ENCODE peak calls at places on chromosomes 12 and 14, in ten cellular contexts. B is EL; R is transverse colon; O is stimulated activated CD4-positive, alpha-beta T cell treated with anti-CD3 and anti-CD28 coated beads, Interleukin-1b, Interleukin-23, amount 100 ng/mL, for 24 hours; Y is caudate nucleus; K is Calu3; M is activated T-helper 1 cell treated with anti-CD3 and anti-CD28 coated beads, Interleukin-2, amount 50 U/mL, for 16 hours; G is RPMI8226; T is HFF-Myc; I is RCC 7860. H is an unnamed sample.

GRCh38 chr12:58877243-58877743 is 43.0 kb downstream of the LRIG3 start:
- DNase-seq in T (peak), M (no peak), G (no peak), O (no peak), R (no peak), Y (no peak), K (peak), B (peak), I (peak), H (peak)

GRCh38 chr14:101200650-101201516 is 297.4 kb upstream of the RTL1 start:
- DNase-seq in M (no peak), R (no peak), G (no peak), O (no peak), T (no peak), B (no peak), Y (no peak), I (no peak), K (no peak), H (no peak)

GRCh38 chr12:77772606-77773298 is 57.9 kb upstream of the NAV3 start:
- DNase-seq in I (no peak), Y (no peak), R (no peak), K (no peak), O (no peak), B (no peak), M (no peak), G (no peak), T (no peak), H (no peak)

GRCh38 chr12:82694276-82694675 is 7.6 kb downstream of the TMTC2 start:
- DNase-seq in B (no peak), M (no peak), R (no peak), K (no peak), T (no peak), G (no peak), O (no peak), Y (no peak), I (no peak), H (no peak)

GRCh38 chr12:79687711-79688270 is 3.0 kb downstream of the PAWR start:
- DNase-seq in M (no peak), G (no peak), R (no peak), B (no peak), I (no peak), Y (no peak), O (no peak), K (no peak), T (no peak), H (peak)

GRCh38 chr12:66885115-66885875 is 206.4 kb upstream of the GRIP1 start:
- DNase-seq in O (no peak), T (no peak), K (no peak), Y (no peak), B (no peak), G (peak), R (no peak), M (no peak), I (no peak), H (no peak)

GRCh38 chr12:130617219-130617618 is 98.9 kb downstream of the RIMBP2 start:
- DNase-seq in I (no peak), O (no peak), T (no peak), G (no peak), B (no peak), K (no peak), Y (no peak), M (no peak), R (no peak), H (no peak)

GRCh38 chr12:3841783-3842182 is 31.4 kb downstream of the PARP11 start:
- DNase-seq in G (no peak), T (no peak), M (no peak), O (no peak), B (no peak), K (no peak), Y (no peak), I (no peak), R (no peak), H (no peak)

GRCh38 chr12:42725839-42726238 is 136.3 kb upstream of the PRICKLE1 start:
- DNase-seq in O (no peak), B (peak), G (no peak), Y (no peak), I (peak), R (no peak), M (no peak), K (no peak), T (no peak), H (peak)

GRCh38 chr14:69316449-69317391 is 56.8 kb downstream of the GALNT16 start:
- DNase-seq in G (no peak), I (peak), B (peak), K (peak), O (no peak), R (peak), M (no peak), Y (no peak), T (peak), H (peak)

GRCh38 chr12:30796508-30796780 is 41.7 kb upstream of the CAPRIN2 start:
- DNase-seq in K (peak), I (no peak), O (no peak), G (no peak), Y (no peak), B (peak), M (no peak), R (peak), T (no peak), H (peak)

GRCh38 chr12:113214938-113215400 is 6.3 kb upstream of the TPCN1 start:
- DNase-seq in I (peak), R (peak), M (no peak), B (peak), G (peak), T (peak), O (no peak), K (peak), Y (no peak), H (peak)

GRCh38 chr12:7134371-7135166 is 4.4 kb downstream of the CLSTN3 start:
- DNase-seq in I (no peak), K (no peak), T (no peak), B (no peak), O (no peak), G (no peak), Y (no peak), R (no peak), M (no peak), H (no peak)

GRCh38 chr14:72104011-72104613 is 171.9 kb downstream of the RGS6 start:
- DNase-seq in M (no peak), G (no peak), I (no peak), B (peak), T (no peak), R (peak), K (peak), O (peak), Y (no peak), H (no peak)

GRCh38 chr14:37262649-37263048 is 64.9 kb downstream of the MIPOL1 start:
- DNase-seq in R (no peak), T (no peak), O (no peak), K (no peak), G (no peak), I (no peak), M (no peak), B (no peak), Y (no peak), H (no peak)

GRCh38 chr12:87086118-87086891 is 830.1 kb upstream of the MGAT4C start:
- DNase-seq in B (peak), G (no peak), T (no peak), Y (no peak), O (no peak), R (no peak), M (no peak), I (no peak), K (peak), H (peak)

GRCh38 chr12:20950248-20950647 is 139.7 kb downstream of the SLCO1B3 start:
- DNase-seq in R (no peak), T (no peak), I (peak), O (no peak), B (peak), Y (no peak), G (peak), K (no peak), M (no peak), H (peak)

GRCh38 chr12:11171953-11172675 is 1.1 kb downstream of the SMIM10L1 start:
- DNase-seq in M (no peak), Y (no peak), O (no peak), R (no peak), I (peak), T (no peak), K (no peak), B (peak), G (peak), H (peak)

GRCh38 chr14:85315290-85315689 is 214.7 kb upstream of the FLRT2 start:
- DNase-seq in T (no peak), Y (no peak), M (no peak), I (no peak), O (no peak), B (no peak), G (no peak), R (no peak), K (no peak), H (no peak)

GRCh38 chr12:110262442-110263388 is 18.3 kb upstream of the ATP2A2 start:
- DNase-seq in B (no peak), I (no peak), Y (no peak), O (no peak), G (no peak), T (no peak), K (no peak), R (no peak), M (no peak), H (peak)

GRCh38 chr12:27571463-27571862 is 47.5 kb downstream of the PPFIBP1 start:
- DNase-seq in O (no peak), G (no peak), B (peak), K (no peak), M (no peak), T (no peak), R (no peak), I (peak), Y (no peak), H (peak)

GRCh38 chr12:64186789-64187188 is 35.3 kb downstream of the KICS2 start:
- DNase-seq in O (no peak), G (no peak), B (peak), I (peak), K (no peak), R (no peak), M (no peak), T (no peak), Y (no peak), H (peak)

GRCh38 chr12:68222336-68222735 is 3.3 kb downstream of the IL26 start:
- DNase-seq in Y (no peak), O (no peak), K (no peak), I (no peak), T (no peak), B (no peak), M (no peak), R (no peak), G (no peak), H (peak)

GRCh38 chr14:39265741-39266588 is 32.2 kb downstream of the MIA2 start:
- DNase-seq in Y (no peak), M (no peak), G (peak), K (no peak), O (no peak), T (no peak), B (no peak), R (no peak), I (peak), H (peak)

GRCh38 chr12:14256139-14256538 is 109.3 kb upstream of the ATF7IP start:
- DNase-seq in Y (no peak), I (no peak), T (no peak), K (no peak), B (peak), O (no peak), M (no peak), G (no peak), R (no peak), H (peak)

GRCh38 chr12:58781609-58782008 is 138.7 kb downstream of the LRIG3 start:
- DNase-seq in R (no peak), Y (no peak), B (no peak), O (no peak), I (no peak), T (no peak), K (no peak), G (no peak), M (no peak), H (no peak)

GRCh38 chr12:4031703-4032291 is 158.6 kb upstream of the PARP11 start:
- DNase-seq in G (no peak), O (no peak), I (peak), T (no peak), K (peak), R (peak), M (no peak), Y (no peak), B (peak), H (peak)

GRCh38 chr14:101813171-101813759 is 51.8 kb downstream of the PPP2R5C start:
- DNase-seq in R (peak), I (no peak), B (no peak), G (no peak), M (no peak), Y (no peak), K (no peak), T (no peak), O (no peak), H (no peak)

GRCh38 chr12:111672822-111673381 is 12.9 kb downstream of the BRAP start:
- DNase-seq in B (no peak), O (no peak), T (no peak), G (no peak), Y (no peak), R (no peak), K (no peak), M (no peak), I (no peak), H (no peak)

GRCh38 chr12:497501-498160 is 37.9 kb downstream of the B4GALNT3 start:
- DNase-seq in B (no peak), Y (no peak), I (no peak), T (no peak), O (no peak), K (no peak), M (no peak), G (no peak), R (no peak), H (no peak)

GRCh38 chr12:117020536-117021220 is 78.5 kb downstream of the TESC start:
- DNase-seq in Y (no peak), M (no peak), G (no peak), I (no peak), R (no peak), T (no peak), O (no peak), K (no peak), B (no peak), H (no peak)

GRCh38 chr12:92977326-92977725 is 48.2 kb upstream of the EEA1 start:
- DNase-seq in I (no peak), O (no peak), Y (no peak), B (no peak), M (no peak), K (no peak), R (no peak), T (no peak), G (no peak), H (no peak)

GRCh38 chr12:115208098-115208497 is 524.1 kb upstream of the TBX3 start:
- DNase-seq in K (no peak), G (no peak), O (no peak), Y (no peak), I (no peak), R (no peak), M (no peak), T (no peak), B (no peak), H (no peak)